ENCODE peak calls at places on chromosomes 5 and 9, in five cellular contexts. R is Calu3; O is stimulated activated CD4-positive, alpha-beta T cell treated with anti-CD3 and anti-CD28 coated beads, Interleukin-2, amount 100 ng/mL, for 48 hours; Y is heart left ventricle; D is cardiac fibroblast. J is an unnamed sample.

GRCh38 chr5:132905938-132906337 is 32.5 kb downstream of the LEAP2 start:
- DNase-seq in R (no peak), O (no peak), Y (no peak), D (peak; percentile 52), J (no peak)

GRCh38 chr9:21015122-21015815 is 16.2 kb downstream of the HACD4 start:
- DNase-seq in R (no peak), O (no peak), Y (no peak), D (peak; percentile 26), J (no peak)

GRCh38 chr9:125393426-125393825 is 131.8 kb downstream of the GAPVD1 start:
- DNase-seq in R (no peak), O (no peak), Y (no peak), D (peak; percentile 56), J (no peak)

GRCh38 chr5:173069661-173070060 is 13.5 kb downstream of the CREBRF start:
- DNase-seq in R (no peak), O (no peak), Y (no peak), D (no peak), J (no peak)

GRCh38 chr9:38073882-38074281 is 4.9 kb upstream of the SHB start:
- DNase-seq in R (no peak), O (no peak), Y (no peak), D (no peak), J (no peak)

GRCh38 chr5:170511550-170511949 is 7.7 kb downstream of the KCNIP1 start:
- DNase-seq in R (no peak), O (no peak), Y (no peak), D (no peak), J (no peak)

GRCh38 chr9:33127881-33128280 is 39.3 kb downstream of the B4GALT1 start:
- DNase-seq in R (no peak), O (no peak), Y (no peak), D (no peak), J (no peak)

GRCh38 chr5:120539471-120539870 is 75.4 kb downstream of the PRR16 start:
- DNase-seq in R (peak; percentile 27), O (no peak), Y (no peak), D (no peak), J (no peak)

GRCh38 chr5:2207966-2208544 is 325.3 kb upstream of the IRX4 start:
- DNase-seq in R (no peak), O (no peak), Y (no peak), D (no peak), J (no peak)

GRCh38 chr9:2106666-2107065 is 91.5 kb downstream of the SMARCA2 start:
- DNase-seq in R (no peak), O (no peak), Y (no peak), D (no peak), J (no peak)

GRCh38 chr5:129481161-129481560 is 21.1 kb downstream of the ADAMTS19 start:
- DNase-seq in R (no peak), O (no peak), Y (no peak), D (no peak), J (no peak)

GRCh38 chr9:38250279-38251035 is 142.0 kb upstream of the ALDH1B1 start:
- DNase-seq in R (no peak), O (no peak), Y (no peak), D (no peak), J (no peak)

GRCh38 chr9:135932656-135933055 is 25.3 kb upstream of the CAMSAP1 start:
- DNase-seq in R (no peak), O (no peak), Y (no peak), D (no peak), J (no peak)

GRCh38 chr9:129633207-129633606 is 7.2 kb downstream of the NTMT1 start:
- DNase-seq in R (no peak), O (no peak), Y (no peak), D (no peak), J (no peak)

J was measured in NCI-H2227 treated with DMSO at 0.1 percent for 48 hours.